ENCODE peak calls at places on chromosomes 2 and 18, in seven cellular contexts. E, K, D, G, Q, O and Z are unnamed samples.

GRCh38 chr2:20138696-20139095 is 86.2 kb downstream of the SDC1 start:
- DNase-seq in K (no peak), G (no peak), E (no peak), O (no peak), D (no peak), Q (no peak), Z (no peak)

GRCh38 chr2:216633616-216634316 is 546 bp downstream of the IGFBP2 start:
- DNase-seq in D (peak; percentile 22), E (no peak), G (no peak), K (no peak), Q (peak; percentile 28), O (peak; percentile 59), Z (peak; percentile 45)

GRCh38 chr2:71001592-71002570 is 7.2 kb upstream of the TEX261 start:
- DNase-seq in G (no peak), D (no peak), E (peak; percentile 50), O (no peak), K (no peak), Q (peak; percentile 88), Z (no peak)

GRCh38 chr2:236865052-236865451 is 220.6 kb upstream of the COPS8 start:
- DNase-seq in E (no peak), K (no peak), D (no peak), Q (no peak), G (no peak), O (no peak), Z (no peak)

GRCh38 chr2:9207641-9208301 is 1.2 kb downstream of the ASAP2 start:
- DNase-seq in K (no peak), E (no peak), D (peak; percentile 55), G (no peak), O (no peak), Q (peak; percentile 37), Z (no peak)

GRCh38 chr2:112640800-112641675 is 4.7 kb upstream of the SLC20A1 start:
- DNase-seq in D (peak; percentile 94), K (no peak), O (peak; percentile 97), Q (no peak), G (no peak), E (no peak), Z (no peak)

GRCh38 chr2:101200714-101201113 is 49.5 kb upstream of the TBC1D8 start:
- DNase-seq in Q (no peak), O (peak; percentile 81), E (no peak), D (peak; percentile 52), G (no peak), K (peak; percentile 11), Z (no peak)

GRCh38 chr2:227482638-227483340 is 10.8 kb downstream of the AGFG1 start:
- DNase-seq in E (no peak), D (peak; percentile 54), O (peak; percentile 41), Q (no peak), K (no peak), G (no peak), Z (no peak)

GRCh38 chr2:158781562-158781961 is 13.6 kb upstream of the DAPL1 start:
- DNase-seq in O (peak; percentile 51), G (no peak), E (no peak), D (peak; percentile 34), Q (no peak), K (no peak), Z (no peak)

GRCh38 chr18:6901283-6901926 is 171.9 kb downstream of the ARHGAP28 start:
- DNase-seq in K (no peak), G (no peak), D (no peak), O (no peak), Q (no peak), E (no peak), Z (no peak)

GRCh38 chr2:221120643-221121042 is 451.5 kb downstream of the EPHA4 start:
- DNase-seq in D (no peak), K (no peak), O (no peak), G (no peak), E (no peak), Q (no peak), Z (no peak)

GRCh38 chr18:58580623-58581022 is 48.3 kb downstream of the ALPK2 start:
- DNase-seq in G (no peak), D (peak; percentile 45), E (no peak), Q (peak; percentile 37), K (no peak), O (peak; percentile 22), Z (no peak)

GRCh38 chr18:73007195-73007934 is 139.6 kb upstream of the NETO1 start:
- DNase-seq in K (no peak), O (no peak), E (no peak), G (no peak), Q (no peak), D (no peak), Z (no peak)

GRCh38 chr18:79405019-79405780 is 9.5 kb downstream of the NFATC1 start:
- DNase-seq in E (no peak), Q (no peak), O (no peak), G (no peak), D (no peak), K (no peak), Z (no peak)

GRCh38 chr18:67266591-67267237 is 249.8 kb downstream of the DSEL start:
- DNase-seq in D (peak; percentile 62), K (no peak), O (peak; percentile 58), E (no peak), Q (no peak), G (no peak), Z (no peak)

GRCh38 chr2:186820303-186820702 is 28.7 kb downstream of the ZSWIM2 start:
- DNase-seq in O (peak; percentile 18), Q (no peak), K (no peak), E (no peak), G (no peak), D (peak; percentile 65), Z (no peak)

GRCh38 chr2:96090181-96090500 is 26.2 kb downstream of the ADRA2B start:
- DNase-seq in D (no peak), E (no peak), G (no peak), K (no peak), Q (no peak), O (no peak), Z (peak; percentile 6)

GRCh38 chr2:203626952-203627681 is 79.3 kb upstream of the CD28 start:
- DNase-seq in Q (no peak), E (no peak), D (no peak), G (no peak), K (no peak), O (peak; percentile 70), Z (no peak)

GRCh38 chr18:3791258-3791657 is 341.3 kb downstream of the TGIF1 start:
- DNase-seq in K (no peak), Q (no peak), D (no peak), E (no peak), G (no peak), O (no peak), Z (no peak)